ENCODE peak calls at places on chromosomes 7 and 10, in nine cellular contexts. One of them, this sample, is unnamed.

GRCh38 chr7:29990931-29991330 is 1.3 kb upstream of the SCRN1 start:
- DNase-seq in NAMALWA: no peak
- DNase-seq in CD4-positive, alpha-beta T cell: no peak
- DNase-seq in A172: no peak
- DNase-seq in NCI-H1417: no peak
- DNase-seq in A549: no peak
- DNase-seq in NCI-H446 treated with DMSO at 0.1 percent for 48 hours: no peak
- DNase-seq in T-helper 2 cell: no peak
- DNase-seq in HCEC 1CT: no peak
- DNase-seq in this sample: no peak

GRCh38 chr7:102042016-102042656 is 224.7 kb downstream of the CUX1 start:
- DNase-seq in NAMALWA: no peak
- DNase-seq in CD4-positive, alpha-beta T cell: no peak
- DNase-seq in A172: peak; percentile 65
- DNase-seq in NCI-H1417: no peak
- DNase-seq in A549: peak; percentile 27
- DNase-seq in NCI-H446 treated with DMSO at 0.1 percent for 48 hours: no peak
- DNase-seq in T-helper 2 cell: no peak
- DNase-seq in HCEC 1CT: peak; percentile 77
- DNase-seq in this sample: no peak

GRCh38 chr10:132117146-132117545 is 51.4 kb downstream of the JAKMIP3 start:
- DNase-seq in NAMALWA: no peak
- DNase-seq in CD4-positive, alpha-beta T cell: no peak
- DNase-seq in A172: no peak
- DNase-seq in NCI-H1417: no peak
- DNase-seq in A549: no peak
- DNase-seq in NCI-H446 treated with DMSO at 0.1 percent for 48 hours: no peak
- DNase-seq in T-helper 2 cell: no peak
- DNase-seq in HCEC 1CT: no peak
- DNase-seq in this sample: no peak

GRCh38 chr7:138752568-138753518 is 45.0 kb upstream of the TMEM213 start:
- DNase-seq in NAMALWA: peak; percentile 62
- DNase-seq in CD4-positive, alpha-beta T cell: peak; percentile 85
- DNase-seq in A172: peak; percentile 92
- DNase-seq in NCI-H1417: peak; percentile 54
- DNase-seq in A549: peak; percentile 26
- DNase-seq in NCI-H446 treated with DMSO at 0.1 percent for 48 hours: peak; percentile 56
- DNase-seq in T-helper 2 cell: peak; percentile 77
- DNase-seq in HCEC 1CT: no peak
- DNase-seq in this sample: no peak

GRCh38 chr7:108146070-108146842 is 16.1 kb upstream of the LAMB4 start:
- DNase-seq in NAMALWA: peak; percentile 88
- DNase-seq in CD4-positive, alpha-beta T cell: no peak
- DNase-seq in A172: peak; percentile 76
- DNase-seq in NCI-H1417: peak; percentile 90
- DNase-seq in A549: peak; percentile 21
- DNase-seq in NCI-H446 treated with DMSO at 0.1 percent for 48 hours: peak; percentile 12
- DNase-seq in T-helper 2 cell: no peak
- DNase-seq in HCEC 1CT: peak; percentile 70
- DNase-seq in this sample: no peak

GRCh38 chr7:132865366-132865765 is 216.5 kb downstream of the CHCHD3 start:
- DNase-seq in NAMALWA: no peak
- DNase-seq in CD4-positive, alpha-beta T cell: no peak
- DNase-seq in A172: no peak
- DNase-seq in NCI-H1417: no peak
- DNase-seq in A549: no peak
- DNase-seq in NCI-H446 treated with DMSO at 0.1 percent for 48 hours: no peak
- DNase-seq in T-helper 2 cell: no peak
- DNase-seq in HCEC 1CT: no peak
- DNase-seq in this sample: no peak

GRCh38 chr10:120262857-120263547 is 194.0 kb upstream of the PLPP4 start:
- DNase-seq in NAMALWA: no peak
- DNase-seq in CD4-positive, alpha-beta T cell: no peak
- DNase-seq in A172: no peak
- DNase-seq in NCI-H1417: no peak
- DNase-seq in A549: no peak
- DNase-seq in NCI-H446 treated with DMSO at 0.1 percent for 48 hours: no peak
- DNase-seq in T-helper 2 cell: no peak
- DNase-seq in HCEC 1CT: no peak
- DNase-seq in this sample: no peak

GRCh38 chr7:99997545-99998137 is 17.8 kb upstream of the ZKSCAN1 start:
- DNase-seq in NAMALWA: no peak
- DNase-seq in CD4-positive, alpha-beta T cell: peak; percentile 55
- DNase-seq in A172: no peak
- DNase-seq in NCI-H1417: no peak
- DNase-seq in A549: no peak
- DNase-seq in NCI-H446 treated with DMSO at 0.1 percent for 48 hours: no peak
- DNase-seq in T-helper 2 cell: peak; percentile 38
- DNase-seq in HCEC 1CT: no peak
- DNase-seq in this sample: no peak

GRCh38 chr10:100020161-100020882 is 10.6 kb upstream of the DNMBP start:
- DNase-seq in NAMALWA: peak; percentile 95
- DNase-seq in CD4-positive, alpha-beta T cell: no peak
- DNase-seq in A172: no peak
- DNase-seq in NCI-H1417: peak; percentile 69
- DNase-seq in A549: peak; percentile 46
- DNase-seq in NCI-H446 treated with DMSO at 0.1 percent for 48 hours: no peak
- DNase-seq in T-helper 2 cell: no peak
- DNase-seq in HCEC 1CT: no peak
- DNase-seq in this sample: peak; percentile 13

GRCh38 chr10:78907458-78908211 is 161.1 kb upstream of the ZMIZ1 start:
- DNase-seq in NAMALWA: no peak
- DNase-seq in CD4-positive, alpha-beta T cell: no peak
- DNase-seq in A172: no peak
- DNase-seq in NCI-H1417: no peak
- DNase-seq in A549: no peak
- DNase-seq in NCI-H446 treated with DMSO at 0.1 percent for 48 hours: no peak
- DNase-seq in T-helper 2 cell: no peak
- DNase-seq in HCEC 1CT: no peak
- DNase-seq in this sample: no peak

GRCh38 chr10:21173433-21173963 is 276.4 kb upstream of the NEBL start:
- DNase-seq in NAMALWA: no peak
- DNase-seq in CD4-positive, alpha-beta T cell: no peak
- DNase-seq in A172: no peak
- DNase-seq in NCI-H1417: peak; percentile 77
- DNase-seq in A549: no peak
- DNase-seq in NCI-H446 treated with DMSO at 0.1 percent for 48 hours: no peak
- DNase-seq in T-helper 2 cell: no peak
- DNase-seq in HCEC 1CT: no peak
- DNase-seq in this sample: no peak

GRCh38 chr10:128263891-128264688 is 137.9 kb upstream of the MKI67 start:
- DNase-seq in NAMALWA: peak; percentile 63
- DNase-seq in CD4-positive, alpha-beta T cell: peak; percentile 25
- DNase-seq in A172: peak; percentile 18
- DNase-seq in NCI-H1417: peak; percentile 56
- DNase-seq in A549: peak; percentile 33
- DNase-seq in NCI-H446 treated with DMSO at 0.1 percent for 48 hours: no peak
- DNase-seq in T-helper 2 cell: peak; percentile 11
- DNase-seq in HCEC 1CT: no peak
- DNase-seq in this sample: peak; percentile 3

GRCh38 chr7:149584530-149584929 is 86.9 kb upstream of the ZNF746 start:
- DNase-seq in NAMALWA: no peak
- DNase-seq in CD4-positive, alpha-beta T cell: no peak
- DNase-seq in A172: no peak
- DNase-seq in NCI-H1417: no peak
- DNase-seq in A549: no peak
- DNase-seq in NCI-H446 treated with DMSO at 0.1 percent for 48 hours: no peak
- DNase-seq in T-helper 2 cell: no peak
- DNase-seq in HCEC 1CT: no peak
- DNase-seq in this sample: no peak

GRCh38 chr10:108544500-108545120 is 1378.7 kb downstream of the XPNPEP1 start:
- DNase-seq in NAMALWA: peak; percentile 63
- DNase-seq in CD4-positive, alpha-beta T cell: no peak
- DNase-seq in A172: peak; percentile 82
- DNase-seq in NCI-H1417: peak; percentile 51
- DNase-seq in A549: peak; percentile 1
- DNase-seq in NCI-H446 treated with DMSO at 0.1 percent for 48 hours: no peak
- DNase-seq in T-helper 2 cell: no peak
- DNase-seq in HCEC 1CT: peak; percentile 61
- DNase-seq in this sample: no peak

GRCh38 chr10:112915590-112916572 is 34.2 kb upstream of the TCF7L2 start:
- DNase-seq in NAMALWA: no peak
- DNase-seq in CD4-positive, alpha-beta T cell: no peak
- DNase-seq in A172: peak; percentile 71
- DNase-seq in NCI-H1417: no peak
- DNase-seq in A549: peak; percentile 89
- DNase-seq in NCI-H446 treated with DMSO at 0.1 percent for 48 hours: no peak
- DNase-seq in T-helper 2 cell: no peak
- DNase-seq in HCEC 1CT: peak; percentile 29
- DNase-seq in this sample: no peak

GRCh38 chr10:118981946-118982345 is 47.6 kb upstream of the NANOS1 start:
- DNase-seq in NAMALWA: no peak
- DNase-seq in CD4-positive, alpha-beta T cell: no peak
- DNase-seq in A172: no peak
- DNase-seq in NCI-H1417: no peak
- DNase-seq in A549: no peak
- DNase-seq in NCI-H446 treated with DMSO at 0.1 percent for 48 hours: no peak
- DNase-seq in T-helper 2 cell: no peak
- DNase-seq in HCEC 1CT: no peak
- DNase-seq in this sample: no peak

GRCh38 chr10:88409824-88410223 is 173.3 kb downstream of the RNLS start:
- DNase-seq in NAMALWA: no peak
- DNase-seq in CD4-positive, alpha-beta T cell: no peak
- DNase-seq in A172: no peak
- DNase-seq in NCI-H1417: no peak
- DNase-seq in A549: no peak
- DNase-seq in NCI-H446 treated with DMSO at 0.1 percent for 48 hours: no peak
- DNase-seq in T-helper 2 cell: no peak
- DNase-seq in HCEC 1CT: no peak
- DNase-seq in this sample: no peak

GRCh38 chr10:78757542-78757941 is 311.2 kb upstream of the ZMIZ1 start:
- DNase-seq in NAMALWA: no peak
- DNase-seq in CD4-positive, alpha-beta T cell: no peak
- DNase-seq in A172: peak; percentile 92
- DNase-seq in NCI-H1417: no peak
- DNase-seq in A549: no peak
- DNase-seq in NCI-H446 treated with DMSO at 0.1 percent for 48 hours: peak; percentile 25
- DNase-seq in T-helper 2 cell: no peak
- DNase-seq in HCEC 1CT: no peak
- DNase-seq in this sample: no peak

GRCh38 chr10:43138757-43139241 is 554 bp downstream of the CSGALNACT2 start:
- DNase-seq in NAMALWA: peak; percentile 81
- DNase-seq in CD4-positive, alpha-beta T cell: peak; percentile 58
- DNase-seq in A172: peak; percentile 38
- DNase-seq in NCI-H1417: peak; percentile 67
- DNase-seq in A549: peak; percentile 38
- DNase-seq in NCI-H446 treated with DMSO at 0.1 percent for 48 hours: no peak
- DNase-seq in T-helper 2 cell: peak; percentile 35
- DNase-seq in HCEC 1CT: peak; percentile 42
- DNase-seq in this sample: no peak

GRCh38 chr10:23040002-23040401 is 55.4 kb upstream of the MSRB2 start:
- DNase-seq in NAMALWA: no peak
- DNase-seq in CD4-positive, alpha-beta T cell: no peak
- DNase-seq in A172: no peak
- DNase-seq in NCI-H1417: no peak
- DNase-seq in A549: no peak
- DNase-seq in NCI-H446 treated with DMSO at 0.1 percent for 48 hours: no peak
- DNase-seq in T-helper 2 cell: no peak
- DNase-seq in HCEC 1CT: no peak
- DNase-seq in this sample: no peak

GRCh38 chr10:4595920-4596319 is 230.1 kb upstream of the AKR1E2 start:
- DNase-seq in NAMALWA: no peak
- DNase-seq in CD4-positive, alpha-beta T cell: no peak
- DNase-seq in A172: no peak
- DNase-seq in NCI-H1417: peak; percentile 55
- DNase-seq in A549: no peak
- DNase-seq in NCI-H446 treated with DMSO at 0.1 percent for 48 hours: no peak
- DNase-seq in T-helper 2 cell: no peak
- DNase-seq in HCEC 1CT: no peak
- DNase-seq in this sample: no peak

GRCh38 chr7:138875794-138876193 is 77.8 kb upstream of the ATP6V0A4 start:
- DNase-seq in NAMALWA: no peak
- DNase-seq in CD4-positive, alpha-beta T cell: peak; percentile 20
- DNase-seq in A172: peak; percentile 92
- DNase-seq in NCI-H1417: no peak
- DNase-seq in A549: no peak
- DNase-seq in NCI-H446 treated with DMSO at 0.1 percent for 48 hours: no peak
- DNase-seq in T-helper 2 cell: peak; percentile 15
- DNase-seq in HCEC 1CT: peak; percentile 38
- DNase-seq in this sample: no peak